ENCODE peak calls at places on chromosome 1, in five cellular contexts. One of them, this sample, is unnamed.

GRCh38 chr1:152107289-152107983 is 7.8 kb downstream of the TCHH start:
- DNase-seq in HepG2: no peak
- DNase-seq in K562: no peak
- DNase-seq in SK-N-SH: no peak
- DNase-seq in GM12878: no peak
- DNase-seq in this sample: peak

GRCh38 chr1:162498442-162498785 is 796 bp downstream of the UHMK1 start:
- DNase-seq in HepG2: no peak
- DNase-seq in K562: no peak
- DNase-seq in SK-N-SH: no peak
- DNase-seq in GM12878: no peak
- DNase-seq in this sample: no peak

GRCh38 chr1:210437111-210437510 is 108.4 kb downstream of the HHAT start:
- DNase-seq in HepG2: no peak
- DNase-seq in K562: no peak
- DNase-seq in SK-N-SH: no peak
- DNase-seq in GM12878: no peak
- DNase-seq in this sample: no peak

GRCh38 chr1:207440634-207441033 is 13.5 kb upstream of the CR2 start:
- DNase-seq in HepG2: no peak
- DNase-seq in K562: no peak
- DNase-seq in SK-N-SH: no peak
- DNase-seq in GM12878: no peak
- DNase-seq in this sample: no peak

GRCh38 chr1:177170756-177171535 is at the start of gene BRINP2:
- DNase-seq in HepG2: no peak
- DNase-seq in K562: peak
- DNase-seq in SK-N-SH: peak
- DNase-seq in GM12878: no peak
- DNase-seq in this sample: no peak

GRCh38 chr1:199688133-199688676 is 339.3 kb upstream of the NR5A2 start:
- DNase-seq in HepG2: no peak
- DNase-seq in K562: no peak
- DNase-seq in SK-N-SH: no peak
- DNase-seq in GM12878: no peak
- DNase-seq in this sample: no peak

GRCh38 chr1:54096491-54097235 is 43.3 kb downstream of the TCEANC2 start:
- DNase-seq in HepG2: no peak
- DNase-seq in K562: no peak
- DNase-seq in SK-N-SH: no peak
- DNase-seq in GM12878: no peak
- DNase-seq in this sample: no peak

GRCh38 chr1:105872761-105873286 is 1183.7 kb upstream of the PRMT6 start:
- DNase-seq in HepG2: no peak
- DNase-seq in K562: no peak
- DNase-seq in SK-N-SH: no peak
- DNase-seq in GM12878: no peak
- DNase-seq in this sample: no peak

GRCh38 chr1:54137532-54138061 is 15.2 kb downstream of the CDCP2 start:
- DNase-seq in HepG2: no peak
- DNase-seq in K562: no peak
- DNase-seq in SK-N-SH: peak
- DNase-seq in GM12878: no peak
- DNase-seq in this sample: no peak

GRCh38 chr1:153800516-153800915 is 25.3 kb downstream of the SLC27A3 start:
- DNase-seq in HepG2: no peak
- DNase-seq in K562: no peak
- DNase-seq in SK-N-SH: no peak
- DNase-seq in GM12878: no peak
- DNase-seq in this sample: no peak

GRCh38 chr1:116164890-116165176 is 53.6 kb downstream of the MAB21L3 start:
- DNase-seq in HepG2: no peak
- DNase-seq in K562: no peak
- DNase-seq in SK-N-SH: peak
- DNase-seq in GM12878: no peak
- DNase-seq in this sample: no peak

GRCh38 chr1:53678507-53678906 is 60.5 kb downstream of the GLIS1 start:
- DNase-seq in HepG2: no peak
- DNase-seq in K562: no peak
- DNase-seq in SK-N-SH: no peak
- DNase-seq in GM12878: no peak
- DNase-seq in this sample: no peak

GRCh38 chr1:101170506-101171050 is 66.2 kb upstream of the S1PR1 start:
- DNase-seq in HepG2: no peak
- DNase-seq in K562: no peak
- DNase-seq in SK-N-SH: no peak
- DNase-seq in GM12878: no peak
- DNase-seq in this sample: no peak

GRCh38 chr1:41626616-41627375 is 142.3 kb upstream of the EDN2 start:
- DNase-seq in HepG2: no peak
- DNase-seq in K562: no peak
- DNase-seq in SK-N-SH: no peak
- DNase-seq in GM12878: peak
- DNase-seq in this sample: peak

GRCh38 chr1:222530852-222531251 is 17.1 kb downstream of the HHIPL2 start:
- DNase-seq in HepG2: no peak
- DNase-seq in K562: no peak
- DNase-seq in SK-N-SH: no peak
- DNase-seq in GM12878: no peak
- DNase-seq in this sample: no peak

GRCh38 chr1:202802998-202803932 is 5.0 kb downstream of the KDM5B start:
- DNase-seq in HepG2: no peak
- DNase-seq in K562: peak
- DNase-seq in SK-N-SH: no peak
- DNase-seq in GM12878: no peak
- DNase-seq in this sample: peak

GRCh38 chr1:181990730-181991129 is 70.8 kb downstream of the ZNF648 start:
- DNase-seq in HepG2: no peak
- DNase-seq in K562: no peak
- DNase-seq in SK-N-SH: no peak
- DNase-seq in GM12878: no peak
- DNase-seq in this sample: no peak

GRCh38 chr1:231162970-231163830 is 1.3 kb downstream of the TRIM67 start:
- DNase-seq in HepG2: no peak
- DNase-seq in K562: no peak
- DNase-seq in SK-N-SH: peak
- DNase-seq in GM12878: no peak
- DNase-seq in this sample: no peak

GRCh38 chr1:35915693-35916092 is 15.2 kb upstream of the AGO3 start:
- DNase-seq in HepG2: no peak
- DNase-seq in K562: no peak
- DNase-seq in SK-N-SH: no peak
- DNase-seq in GM12878: no peak
- DNase-seq in this sample: no peak

GRCh38 chr1:56416385-56416972 is 162.9 kb downstream of the PLPP3 start:
- DNase-seq in HepG2: peak
- DNase-seq in K562: no peak
- DNase-seq in SK-N-SH: no peak
- DNase-seq in GM12878: no peak
- DNase-seq in this sample: no peak

GRCh38 chr1:51569284-51570062 is 47.4 kb upstream of the OSBPL9 start:
- DNase-seq in HepG2: peak
- DNase-seq in K562: peak
- DNase-seq in SK-N-SH: no peak
- DNase-seq in GM12878: peak
- DNase-seq in this sample: peak

GRCh38 chr1:177737456-177737855 is 232.4 kb downstream of the SEC16B start:
- DNase-seq in HepG2: no peak
- DNase-seq in K562: no peak
- DNase-seq in SK-N-SH: no peak
- DNase-seq in GM12878: no peak
- DNase-seq in this sample: no peak

GRCh38 chr1:207868252-207868768 is 42.6 kb downstream of the CD34 start:
- DNase-seq in HepG2: no peak
- DNase-seq in K562: no peak
- DNase-seq in SK-N-SH: peak
- DNase-seq in GM12878: no peak
- DNase-seq in this sample: no peak

GRCh38 chr1:25820247-25821111 is 725 bp downstream of the MTFR1L start:
- DNase-seq in HepG2: peak
- DNase-seq in K562: peak
- DNase-seq in SK-N-SH: peak
- DNase-seq in GM12878: peak
- DNase-seq in this sample: no peak

GRCh38 chr1:49102752-49103151 is 326.1 kb upstream of the BEND5 start:
- DNase-seq in HepG2: no peak
- DNase-seq in K562: no peak
- DNase-seq in SK-N-SH: no peak
- DNase-seq in GM12878: no peak
- DNase-seq in this sample: no peak

GRCh38 chr1:51636765-51637522 is 20.1 kb downstream of the OSBPL9 start:
- DNase-seq in HepG2: no peak
- DNase-seq in K562: no peak
- DNase-seq in SK-N-SH: no peak
- DNase-seq in GM12878: no peak
- DNase-seq in this sample: peak

GRCh38 chr1:76023669-76024407 is 50.7 kb upstream of the ST6GALNAC3 start:
- DNase-seq in HepG2: no peak
- DNase-seq in K562: no peak
- DNase-seq in SK-N-SH: no peak
- DNase-seq in GM12878: no peak
- DNase-seq in this sample: no peak

GRCh38 chr1:229388876-229389580 is 44.9 kb downstream of the ACTA1 start:
- DNase-seq in HepG2: no peak
- DNase-seq in K562: no peak
- DNase-seq in SK-N-SH: no peak
- DNase-seq in GM12878: no peak
- DNase-seq in this sample: no peak

GRCh38 chr1:98030483-98030882 is 109.6 kb upstream of the DPYD start:
- DNase-seq in HepG2: no peak
- DNase-seq in K562: no peak
- DNase-seq in SK-N-SH: no peak
- DNase-seq in GM12878: no peak
- DNase-seq in this sample: no peak

GRCh38 chr1:226308166-226308722 is 720 bp downstream of the LIN9 start:
- DNase-seq in HepG2: no peak
- DNase-seq in K562: peak
- DNase-seq in SK-N-SH: no peak
- DNase-seq in GM12878: no peak
- DNase-seq in this sample: no peak

GRCh38 chr1:209895709-209896108 is 42.3 kb upstream of the SYT14 start:
- DNase-seq in HepG2: no peak
- DNase-seq in K562: no peak
- DNase-seq in SK-N-SH: no peak
- DNase-seq in GM12878: no peak
- DNase-seq in this sample: no peak

GRCh38 chr1:201740086-201740541 is 88.8 kb upstream of the IPO9 start:
- DNase-seq in HepG2: no peak
- DNase-seq in K562: no peak
- DNase-seq in SK-N-SH: peak
- DNase-seq in GM12878: no peak
- DNase-seq in this sample: no peak

GRCh38 chr1:229070168-229070567 is 200.7 kb upstream of the RAB4A start:
- DNase-seq in HepG2: no peak
- DNase-seq in K562: no peak
- DNase-seq in SK-N-SH: peak
- DNase-seq in GM12878: no peak
- DNase-seq in this sample: no peak

GRCh38 chr1:147246910-147247655 is 4.6 kb downstream of the CHD1L start:
- DNase-seq in HepG2: no peak
- DNase-seq in K562: peak
- DNase-seq in SK-N-SH: no peak
- DNase-seq in GM12878: no peak
- DNase-seq in this sample: no peak

GRCh38 chr1:50080904-50081586 is 27.7 kb upstream of the ELAVL4 start:
- DNase-seq in HepG2: peak
- DNase-seq in K562: no peak
- DNase-seq in SK-N-SH: peak
- DNase-seq in GM12878: no peak
- DNase-seq in this sample: no peak

DNA sequence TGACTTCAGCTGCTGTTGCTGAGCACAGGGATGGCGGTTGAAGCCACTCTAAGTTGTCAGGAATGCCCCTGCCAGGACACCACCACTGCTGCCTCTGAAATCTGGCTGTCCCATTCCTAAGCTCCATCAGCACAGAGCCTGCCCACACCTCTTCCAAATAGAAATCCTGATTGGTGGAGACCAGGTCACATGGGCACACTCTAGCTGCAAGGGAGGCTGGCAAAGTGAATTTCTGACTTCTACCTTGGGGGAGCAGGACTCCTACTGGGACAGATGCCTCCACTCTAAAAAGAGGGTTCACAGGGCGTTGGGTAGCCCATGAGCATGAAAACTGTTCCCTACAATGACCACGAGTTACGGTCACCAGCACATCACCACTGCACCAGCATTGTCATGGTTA is 83.8 kb upstream of the TARDBP start:
- DNase-seq in HepG2: no peak
- DNase-seq in K562: no peak
- DNase-seq in SK-N-SH: no peak
- DNase-seq in GM12878: no peak
- DNase-seq in this sample: no peak
- TF ChIP-seq JUND in HepG2: no peak
- TF ChIP-seq JUND in K562: no peak
- TF ChIP-seq JUND in SK-N-SH: no peak
- TF ChIP-seq JUND in GM12878: no peak
- TF ChIP-seq JUND in this sample: no peak

GRCh38 chr1:196063307-196063706 is 544.9 kb downstream of the KCNT2 start:
- DNase-seq in HepG2: no peak
- DNase-seq in K562: no peak
- DNase-seq in SK-N-SH: no peak
- DNase-seq in GM12878: no peak
- DNase-seq in this sample: peak
- H3K9ac ChIP-seq in HepG2: no peak
- H3K9ac ChIP-seq in K562: no peak
- H3K9ac ChIP-seq in SK-N-SH: no peak
- H3K9ac ChIP-seq in GM12878: no peak
- H3K9ac ChIP-seq in this sample: no peak

GRCh38 chr1:3012511-3013291 is 8.6 kb upstream of the ACTRT2 start:
- DNase-seq in HepG2: peak
- DNase-seq in K562: peak
- DNase-seq in SK-N-SH: peak
- DNase-seq in GM12878: no peak
- DNase-seq in this sample: no peak
- TF ChIP-seq REST in HepG2: no peak
- TF ChIP-seq REST in K562: no peak
- TF ChIP-seq REST in SK-N-SH: no peak
- TF ChIP-seq REST in GM12878: no peak
- TF ChIP-seq REST in this sample: no peak

DNA sequence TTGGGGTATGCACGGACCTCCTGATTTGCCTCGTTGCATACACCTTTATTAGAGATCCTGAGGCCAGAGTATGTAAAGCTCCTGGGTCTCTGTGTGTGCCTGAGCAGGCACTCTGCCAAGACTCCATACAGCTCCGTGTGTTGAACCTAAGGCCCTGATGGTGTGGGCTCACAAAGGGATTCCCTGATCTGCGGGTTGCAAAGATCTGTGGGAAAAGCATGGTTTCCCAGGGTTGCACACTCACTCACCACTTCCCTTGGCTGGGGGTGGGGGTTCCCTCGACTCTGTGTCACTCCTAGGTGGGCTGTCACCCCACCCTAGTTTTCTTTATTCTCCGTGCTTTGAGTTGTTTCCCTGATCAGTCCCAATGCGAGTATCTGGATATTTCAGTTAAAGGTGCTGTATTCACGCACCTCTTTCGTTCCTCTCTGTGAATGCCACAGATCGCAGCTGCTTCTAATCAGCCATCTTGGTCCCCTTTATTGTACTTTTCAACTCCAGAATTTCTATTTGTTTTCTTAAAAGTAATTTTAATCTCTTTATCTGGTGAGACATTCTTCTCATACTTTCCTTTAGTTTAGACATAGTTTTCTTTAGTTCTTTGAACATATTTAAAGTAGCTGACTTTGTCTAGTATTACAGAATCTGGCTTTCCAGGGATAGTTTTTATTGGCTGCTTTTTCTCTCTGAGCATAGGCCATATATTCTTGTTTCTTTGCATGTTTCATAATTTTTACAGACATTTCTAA is 39.0 kb upstream of the F3 start:
- DNase-seq in HepG2: peak
- DNase-seq in K562: no peak
- DNase-seq in SK-N-SH: no peak
- DNase-seq in GM12878: no peak
- DNase-seq in this sample: no peak
- TF ChIP-seq JUND in HepG2: no peak
- TF ChIP-seq JUND in K562: no peak
- TF ChIP-seq JUND in SK-N-SH: no peak
- TF ChIP-seq JUND in GM12878: no peak
- TF ChIP-seq JUND in this sample: no peak

This sample was measured in HCT116.